ENCODE peak calls at places on chromosomes 6 and 20, in five cellular contexts. One of them, this sample, is unnamed.

GRCh38 chr20:46411637-46412036 is 5.2 kb upstream of the ELMO2 start:
- DNase-seq in GM04503: no peak
- DNase-seq in uterus: no peak
- DNase-seq in PC-9: no peak
- DNase-seq in NCI-H1930: no peak
- DNase-seq in this sample: no peak

GRCh38 chr6:145547596-145548325 is 187.6 kb downstream of the EPM2A start:
- DNase-seq in GM04503: no peak
- DNase-seq in uterus: no peak
- DNase-seq in PC-9: no peak
- DNase-seq in NCI-H1930: no peak
- DNase-seq in this sample: no peak

GRCh38 chr20:38747495-38748096 is 664 bp upstream of the ACTR5 start:
- DNase-seq in GM04503: no peak
- DNase-seq in uterus: peak; percentile 39
- DNase-seq in PC-9: no peak
- DNase-seq in NCI-H1930: no peak
- DNase-seq in this sample: no peak

GRCh38 chr6:137352859-137353258 is 133.7 kb upstream of the IFNGR1 start:
- DNase-seq in GM04503: no peak
- DNase-seq in uterus: no peak
- DNase-seq in PC-9: no peak
- DNase-seq in NCI-H1930: no peak
- DNase-seq in this sample: no peak

GRCh38 chr6:137698636-137699035 is 168.4 kb upstream of the TNFAIP3 start:
- DNase-seq in GM04503: no peak
- DNase-seq in uterus: no peak
- DNase-seq in PC-9: no peak
- DNase-seq in NCI-H1930: no peak
- DNase-seq in this sample: no peak

GRCh38 chr6:133093957-133094356 is 147.2 kb upstream of the EYA4 start:
- DNase-seq in GM04503: no peak
- DNase-seq in uterus: no peak
- DNase-seq in PC-9: no peak
- DNase-seq in NCI-H1930: no peak
- DNase-seq in this sample: no peak

GRCh38 chr20:56205350-56205749 is 43.2 kb upstream of the MC3R start:
- DNase-seq in GM04503: no peak
- DNase-seq in uterus: no peak
- DNase-seq in PC-9: no peak
- DNase-seq in NCI-H1930: no peak
- DNase-seq in this sample: no peak

GRCh38 chr6:160462551-160463109 is 114.5 kb downstream of the SLC22A3 start:
- DNase-seq in GM04503: peak; percentile 54
- DNase-seq in uterus: no peak
- DNase-seq in PC-9: no peak
- DNase-seq in NCI-H1930: no peak
- DNase-seq in this sample: peak; percentile 87

GRCh38 chr6:52497652-52498408 is 77.7 kb downstream of the EFHC1 start:
- DNase-seq in GM04503: no peak
- DNase-seq in uterus: peak; percentile 53
- DNase-seq in PC-9: no peak
- DNase-seq in NCI-H1930: no peak
- DNase-seq in this sample: no peak

GRCh38 chr20:63667858-63668257 is 9.7 kb downstream of the RTEL1 start:
- DNase-seq in GM04503: no peak
- DNase-seq in uterus: no peak
- DNase-seq in PC-9: no peak
- DNase-seq in NCI-H1930: no peak
- DNase-seq in this sample: no peak

GRCh38 chr6:44489912-44490604 is 102.6 kb downstream of the CDC5L start:
- DNase-seq in GM04503: peak; percentile 91
- DNase-seq in uterus: peak; percentile 65
- DNase-seq in PC-9: peak; percentile 86
- DNase-seq in NCI-H1930: no peak
- DNase-seq in this sample: peak; percentile 95

GRCh38 chr6:89387516-89388222 is 24.4 kb downstream of the RRAGD start:
- DNase-seq in GM04503: no peak
- DNase-seq in uterus: no peak
- DNase-seq in PC-9: no peak
- DNase-seq in NCI-H1930: no peak
- DNase-seq in this sample: peak; percentile 5

GRCh38 chr20:34364013-34364382 is 925 bp downstream of the ITCH start:
- DNase-seq in GM04503: peak; percentile 21
- DNase-seq in uterus: peak; percentile 21
- DNase-seq in PC-9: no peak
- DNase-seq in NCI-H1930: no peak
- DNase-seq in this sample: peak; percentile 68

GRCh38 chr6:122610690-122611455 is 668 bp downstream of the PKIB start:
- DNase-seq in GM04503: no peak
- DNase-seq in uterus: no peak
- DNase-seq in PC-9: peak; percentile 82
- DNase-seq in NCI-H1930: peak; percentile 62
- DNase-seq in this sample: peak; percentile 74

This sample was measured in astrocyte of the hippocampus.